ENCODE peak calls at places on chromosomes 6 and 20, in seven cellular contexts. H, A, L, K, Z, P and O are unnamed samples.

GRCh38 chr6:33744001-33744848 is 2.5 kb downstream of the IP6K3 start:
- DNase-seq in P (peak), L (no peak), K (peak), H (peak), Z (peak), A (peak), O (peak)

GRCh38 chr6:87164506-87164905 is 9.1 kb downstream of the ZNF292 start:
- DNase-seq in L (no peak), Z (no peak), P (no peak), K (no peak), A (no peak), H (no peak), O (no peak)

GRCh38 chr6:17352302-17352701 is 41.1 kb upstream of the CAP2 start:
- DNase-seq in A (no peak), Z (peak), K (no peak), H (no peak), P (no peak), L (no peak), O (no peak)

GRCh38 chr6:102114402-102114801 is 720.9 kb downstream of the GRIK2 start:
- DNase-seq in K (no peak), H (no peak), P (no peak), Z (peak), L (no peak), A (no peak), O (no peak)

GRCh38 chr20:1535420-1536175 is 21.9 kb downstream of the SIRPD start:
- DNase-seq in H (no peak), P (no peak), L (no peak), K (no peak), Z (no peak), A (no peak), O (no peak)

GRCh38 chr6:29943053-29943966 is 978 bp downstream of the HLA-A start:
- DNase-seq in P (no peak), L (no peak), A (no peak), Z (no peak), K (peak), H (no peak), O (no peak)

GRCh38 chr6:5095236-5095635 is 10.1 kb downstream of the PPP1R3G start:
- DNase-seq in L (no peak), H (no peak), Z (peak), P (peak), K (no peak), A (no peak), O (no peak)

GRCh38 chr6:36626636-36627035 is 32.5 kb downstream of the SRSF3 start:
- DNase-seq in K (no peak), L (no peak), P (no peak), A (no peak), H (no peak), Z (no peak), O (no peak)

GRCh38 chr20:2118783-2119182 is 17.2 kb downstream of the STK35 start:
- DNase-seq in H (no peak), A (no peak), L (no peak), P (no peak), Z (no peak), K (peak), O (no peak)

GRCh38 chr6:28719275-28719940 is 193.7 kb downstream of the GPX5 start:
- DNase-seq in K (peak), L (no peak), P (peak), Z (peak), A (no peak), H (no peak), O (no peak)

GRCh38 chr20:47854687-47855212 is 69.5 kb upstream of the SULF2 start:
- DNase-seq in A (no peak), P (peak), Z (peak), K (peak), L (no peak), H (peak), O (no peak)

GRCh38 chr6:33091957-33092356 is 16.2 kb downstream of the HLA-DPB1 start:
- DNase-seq in Z (no peak), L (no peak), P (no peak), A (peak), H (no peak), K (peak), O (peak)

GRCh38 chr20:56343861-56344381 is 14.9 kb upstream of the FAM210B start:
- DNase-seq in K (peak), A (no peak), Z (peak), L (no peak), P (peak), H (peak), O (no peak)

GRCh38 chr6:155432293-155432692 is 23.3 kb downstream of the NOX3 start:
- DNase-seq in Z (peak), P (peak), L (no peak), H (no peak), A (no peak), K (no peak), O (no peak)